ENCODE peak calls at places on chromosome 20, in seven cellular contexts. Q is lung; L is IMR-90; U is GM23248; F is adipocyte; A is CD8-positive, alpha-beta memory T cell; R is heart left ventricle. C is an unnamed sample.
A peak's percentile ranks its signal among the peaks of the same experiment; 100 is the strongest.

GRCh38 chr20:47285189-47285588 is 71.3 kb downstream of the ZMYND8 start:
- DNase-seq in Q (no peak), L (no peak), U (no peak), F (no peak), A (no peak), R (no peak), C (no peak)

GRCh38 chr20:17536944-17537444 is 5.8 kb upstream of the BFSP1 start:
- DNase-seq in Q (peak; percentile 78), L (peak; percentile 76), U (peak; percentile 87), F (peak; percentile 93), A (peak; percentile 64), R (no peak), C (no peak)

GRCh38 chr20:52105045-52105572 is 86.5 kb downstream of the ZFP64 start:
- DNase-seq in Q (no peak), L (peak; percentile 26), U (peak; percentile 47), F (peak; percentile 64), A (no peak), R (no peak), C (no peak)

GRCh38 chr20:9128586-9128985 is 59.7 kb downstream of the PLCB4 start:
- DNase-seq in Q (no peak), L (no peak), U (no peak), F (peak; percentile 60), A (no peak), R (no peak), C (no peak)

GRCh38 chr20:46164166-46164565 is 46.1 kb downstream of the CD40 start:
- DNase-seq in Q (no peak), L (no peak), U (no peak), F (no peak), A (no peak), R (no peak), C (no peak)

GRCh38 chr20:38892091-38892981 is 33.9 kb upstream of the FAM83D start:
- DNase-seq in Q (no peak), L (no peak), U (no peak), F (no peak), A (no peak), R (no peak), C (no peak)

GRCh38 chr20:8082999-8083398 is 49.1 kb upstream of the PLCB1 start:
- DNase-seq in Q (no peak), L (peak; percentile 64), U (peak; percentile 77), F (peak; percentile 88), A (no peak), R (no peak), C (no peak)

GRCh38 chr20:13058666-13059389 is 50.1 kb downstream of the SPTLC3 start:
- DNase-seq in Q (no peak), L (no peak), U (no peak), F (no peak), A (no peak), R (no peak), C (no peak)

GRCh38 chr20:47551240-47551639 is 49.6 kb downstream of the NCOA3 start:
- DNase-seq in Q (no peak), L (no peak), U (no peak), F (no peak), A (no peak), R (no peak), C (no peak)

DNA sequence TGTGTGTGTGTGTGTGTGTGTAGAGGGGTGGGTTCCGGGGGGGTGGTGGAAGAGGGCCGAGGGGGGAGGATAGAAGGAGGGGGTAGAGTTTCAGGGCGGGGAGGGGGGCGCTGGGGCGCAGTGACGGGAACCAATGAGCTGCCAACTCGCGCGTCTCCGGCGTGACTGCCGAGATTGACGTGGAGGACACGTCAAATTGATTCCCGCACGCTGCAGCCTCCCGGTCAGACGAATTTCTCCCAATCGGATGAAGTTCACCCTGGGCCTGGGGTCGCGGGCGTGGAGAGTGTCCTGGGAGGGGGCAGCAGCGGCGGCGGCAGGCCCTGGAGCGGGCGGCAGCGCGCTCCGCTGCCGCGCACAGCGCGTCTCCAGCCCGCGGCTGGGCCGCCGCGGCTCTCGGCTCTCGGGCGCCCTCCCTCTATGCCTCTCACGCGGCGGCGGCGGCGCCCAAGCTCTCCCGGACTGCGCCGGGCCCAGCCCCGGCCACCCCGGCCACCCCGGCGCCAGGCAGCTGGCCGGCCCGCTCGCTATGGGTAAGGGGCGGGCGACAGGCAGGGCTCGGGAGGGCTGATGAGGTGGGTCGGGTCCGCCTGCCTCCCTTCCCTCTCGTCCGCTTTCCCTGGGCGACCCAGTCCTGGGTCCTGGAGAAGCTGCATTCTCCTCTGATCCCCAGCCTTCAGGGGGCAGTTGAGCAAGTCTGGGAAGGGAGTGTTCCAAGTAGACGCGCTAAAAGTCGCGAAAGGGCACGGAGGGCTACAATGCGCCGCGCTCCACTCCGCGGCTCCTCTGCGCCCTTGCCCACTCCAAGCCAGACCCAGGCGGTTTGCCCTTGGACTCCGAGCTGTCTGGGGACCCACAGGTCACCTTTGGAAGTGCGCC is at the start of gene PAX1:
- DNase-seq in Q (no peak), L (no peak), U (peak; percentile 46), F (no peak), A (no peak), R (no peak), C (no peak)
- H3K9me3 ChIP-seq in Q (no peaks in the 10 kb centered on the region), L (no peaks in the 10 kb centered on the region), U (no peaks in the 10 kb centered on the region), F (no peaks in the 10 kb centered on the region), A (no peaks in the 10 kb centered on the region), R (no peaks in the 10 kb centered on the region), C (no peaks in the 10 kb centered on the region)

DNA sequence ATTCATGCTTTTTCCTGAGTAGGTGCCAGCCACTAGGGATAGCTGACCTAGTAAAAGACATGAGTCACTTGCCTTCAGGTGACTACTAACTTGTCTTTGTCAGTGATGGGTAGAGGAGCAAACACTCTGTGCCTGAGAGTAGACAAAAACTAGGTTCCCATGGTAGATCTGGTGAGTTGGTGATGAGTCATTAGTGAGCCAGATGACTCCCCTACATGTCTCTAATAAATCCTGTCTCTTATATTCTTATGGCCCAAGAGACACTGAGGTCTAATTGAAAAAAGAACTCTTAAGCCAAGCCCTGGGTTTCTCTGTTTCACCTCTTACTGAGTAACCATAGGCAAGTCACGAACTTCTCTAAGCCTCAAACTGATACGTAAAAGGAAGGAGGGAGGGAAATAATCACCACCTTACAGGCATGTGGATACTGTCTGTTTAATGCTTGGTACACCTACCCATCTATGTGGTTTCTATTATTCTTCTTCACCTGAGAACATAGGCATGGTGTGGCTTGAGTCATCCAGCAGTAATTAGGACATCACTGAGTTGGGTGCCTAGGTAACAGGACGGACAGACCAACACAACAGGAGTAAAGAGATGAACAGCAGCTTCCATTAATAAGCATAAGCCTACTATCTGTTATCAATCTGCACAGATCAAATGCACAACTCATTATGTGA is 20.3 kb downstream of the TTPAL start:
- DNase-seq in Q (no peak), L (peak; percentile 99), U (peak; percentile 97), F (peak; percentile 75), A (no peak), R (no peak), C (no peak)
- H3K4me1 ChIP-seq in Q (peaks cover 25% of the 10 kb centered on the region), L (peaks cover 31% of the 10 kb centered on the region), U (peaks cover 62% of the 10 kb centered on the region), F (peaks cover 63% of the 10 kb centered on the region), A (peaks cover 8% of the 10 kb centered on the region), R (peaks cover 7% of the 10 kb centered on the region), C (peaks cover 56% of the 10 kb centered on the region)

GRCh38 chr20:31368301-31368700 is at the start of gene DEFB118:
- DNase-seq in Q (no peak), L (no peak), U (no peak), F (no peak), A (no peak), R (no peak), C (no peak)
- H3K9me3 ChIP-seq in Q (peaks cover 5% of the 10 kb centered on the region), L (peaks cover 3% of the 10 kb centered on the region), U (no peaks in the 10 kb centered on the region), F (no peaks in the 10 kb centered on the region), A (no peaks in the 10 kb centered on the region), R (no peaks in the 10 kb centered on the region), C (peaks cover 16% of the 10 kb centered on the region)

GRCh38 chr20:57380081-57380750 is 11.0 kb upstream of the RBM38 start:
- DNase-seq in Q (no peak), L (no peak), U (no peak), F (no peak), A (no peak), R (no peak), C (no peak)

GRCh38 chr20:57378107-57378506 is 13.1 kb upstream of the RBM38 start:
- DNase-seq in Q (no peak), L (no peak), U (no peak), F (no peak), A (no peak), R (no peak), C (no peak)

GRCh38 chr20:57377350-57377749 is 13.8 kb upstream of the RBM38 start:
- DNase-seq in Q (no peak), L (no peak), U (no peak), F (no peak), A (no peak), R (no peak), C (no peak)

GRCh38 chr20:57379263-57379647 is 11.9 kb upstream of the RBM38 start:
- DNase-seq in Q (no peak), L (no peak), U (no peak), F (no peak), A (no peak), R (no peak), C (no peak)

DNA sequence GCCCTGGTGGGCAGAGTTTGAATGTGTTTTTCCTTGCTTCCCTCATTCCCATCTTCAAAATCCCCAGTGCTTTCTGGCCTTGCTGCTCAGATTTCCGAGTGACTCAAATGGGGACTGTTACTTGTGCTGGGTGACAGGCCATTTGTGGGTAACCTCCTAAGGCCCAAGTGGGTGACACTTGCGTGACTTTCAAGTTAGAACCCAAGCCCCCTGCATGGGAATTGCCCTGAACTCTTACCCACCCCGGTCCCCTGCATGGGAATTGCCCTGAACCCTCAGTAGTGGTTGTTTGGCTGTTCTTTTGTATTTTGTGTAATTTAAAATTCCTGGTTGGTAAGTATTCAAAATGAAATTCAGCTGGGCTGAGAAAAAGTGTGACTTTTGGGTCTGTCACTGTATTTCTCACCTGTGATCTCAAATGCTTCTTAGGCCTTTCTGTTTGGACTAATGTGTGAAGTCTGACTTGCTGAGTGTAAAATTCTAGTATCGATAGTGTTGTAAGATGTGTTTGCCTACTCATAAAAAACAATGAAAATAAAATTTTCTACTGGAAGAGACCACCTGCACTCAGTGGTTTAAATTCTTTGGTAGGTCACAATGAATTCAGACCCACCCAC is 12.4 kb upstream of the RBM38 start:
- DNase-seq in Q (no peak), L (no peak), U (no peak), F (no peak), A (no peak), R (no peak), C (no peak)
- H3K4me1 ChIP-seq in Q (no peaks in the 10 kb centered on the region), L (no peaks in the 10 kb centered on the region), U (no peaks in the 10 kb centered on the region), F (peaks cover 15% of the 10 kb centered on the region), A (peaks cover 20% of the 10 kb centered on the region), R (peaks cover 5% of the 10 kb centered on the region), C (no peaks in the 10 kb centered on the region)

C was measured in esophagus squamous epithelium.